ENCODE peak calls at places on chromosomes 3 and 15, in five cellular contexts. O is mesenchymal stem cell, P is LHCN-M2, W is kidney glomerular epithelial cell, E is aorta. Y is an unnamed sample.
A peak's percentile ranks its signal among the peaks of the same experiment; 100 is the strongest.

GRCh38 chr15:69604050-69604378 is 151.4 kb downstream of the RPLP1 start:
- DNase-seq in O (no peak), P (no peak), W (no peak), E (no peak), Y (no peak)

GRCh38 chr15:99052205-99052604 is 44.6 kb upstream of the PGPEP1L start:
- DNase-seq in O (no peak), P (no peak), W (no peak), E (no peak), Y (no peak)

GRCh38 chr3:185924375-185924774 is 13.4 kb downstream of the TRA2B start:
- DNase-seq in O (peak; percentile 4), P (no peak), W (no peak), E (no peak), Y (no peak)

GRCh38 chr3:183825380-183826161 is at the start of gene MAP6D1:
- DNase-seq in O (peak; percentile 63), P (peak; percentile 52), W (peak; percentile 41), E (peak; percentile 61), Y (peak; percentile 75)

GRCh38 chr15:63043391-63044076 is 987 bp downstream of the TPM1 start:
- DNase-seq in O (peak; percentile 43), P (no peak), W (no peak), E (peak; percentile 57), Y (peak; percentile 78)

GRCh38 chr3:9116351-9116750 is 133.1 kb downstream of the SRGAP3 start:
- DNase-seq in O (no peak), P (no peak), W (peak; percentile 14), E (no peak), Y (no peak)

GRCh38 chr3:160055659-160056058 is 67.0 kb downstream of the IL12A start:
- DNase-seq in O (no peak), P (no peak), W (no peak), E (no peak), Y (no peak)

GRCh38 chr3:58288011-58288728 is 17.9 kb upstream of the RPP14 start:
- DNase-seq in O (no peak), P (no peak), W (no peak), E (no peak), Y (no peak)

GRCh38 chr3:242986-243706 is 46.6 kb downstream of the CHL1 start:
- DNase-seq in O (no peak), P (no peak), W (peak; percentile 50), E (no peak), Y (no peak)

GRCh38 chr3:195580733-195581443 is 2.9 kb downstream of the APOD start:
- DNase-seq in O (peak; percentile 40), P (peak; percentile 17), W (peak; percentile 2), E (no peak), Y (no peak)

GRCh38 chr3:86073799-86074198 is 917.1 kb downstream of the VGLL3 start:
- DNase-seq in O (no peak), P (no peak), W (no peak), E (no peak), Y (no peak)

GRCh38 chr3:167162083-167162482 is 218.0 kb downstream of the ZBBX start:
- DNase-seq in O (no peak), P (no peak), W (no peak), E (no peak), Y (no peak)

GRCh38 chr3:138043266-138044029 is 33.5 kb downstream of the CLDN18 start:
- DNase-seq in O (peak; percentile 32), P (peak; percentile 82), W (no peak), E (no peak), Y (no peak)